ENCODE peak calls at places on chromosomes 6 and 20, in five cellular contexts. F, E, H, G and U are unnamed samples.

GRCh38 chr20:10047427-10047826 is 12.6 kb downstream of the ANKEF1 start:
- DNase-seq in F (peak; percentile 7), E (no peak), H (no peak), G (no peak), U (no peak)

GRCh38 chr6:117906905-117907599 is at the start of gene SLC35F1:
- DNase-seq in F (peak; percentile 3), E (peak; percentile 46), H (no peak), G (no peak), U (no peak)

GRCh38 chr6:88922775-88923548 is 40.5 kb downstream of the RNGTT start:
- DNase-seq in F (no peak), E (no peak), H (no peak), G (no peak), U (peak; percentile 20)

GRCh38 chr6:158818580-158819212 is 472 bp downstream of the EZR start:
- DNase-seq in F (peak; percentile 79), E (peak; percentile 16), H (no peak), G (no peak), U (peak; percentile 76)

GRCh38 chr6:46216879-46217278 is 46.1 kb upstream of the ENPP5 start:
- DNase-seq in F (no peak), E (no peak), H (no peak), G (no peak), U (no peak)

GRCh38 chr20:61810066-61810708 is 255.5 kb downstream of the TAF4 start:
- DNase-seq in F (no peak), E (no peak), H (no peak), G (no peak), U (no peak)

GRCh38 chr6:44641344-44641743 is 253.8 kb downstream of the CDC5L start:
- DNase-seq in F (no peak), E (no peak), H (no peak), G (no peak), U (no peak)

GRCh38 chr20:24001901-24002405 is 13.4 kb upstream of the GGTLC1 start:
- DNase-seq in F (no peak), E (no peak), H (no peak), G (no peak), U (no peak)

GRCh38 chr6:141484726-141485125 is 648.0 kb upstream of the GJE1 start:
- DNase-seq in F (peak; percentile 55), E (no peak), H (peak; percentile 37), G (no peak), U (peak; percentile 75)

GRCh38 chr6:116447052-116447451 is 14.1 kb upstream of the CALHM6 start:
- DNase-seq in F (no peak), E (no peak), H (no peak), G (no peak), U (no peak)

GRCh38 chr6:75489025-75489424 is 4.6 kb downstream of the FILIP1 start:
- DNase-seq in F (no peak), E (no peak), H (no peak), G (no peak), U (no peak)

GRCh38 chr6:2809015-2809414 is 32.6 kb downstream of the SERPINB1 start:
- DNase-seq in F (no peak), E (no peak), H (no peak), G (no peak), U (no peak)

GRCh38 chr20:53865905-53866786 is 204.2 kb downstream of the BCAS1 start:
- DNase-seq in F (peak; percentile 29), E (no peak), H (no peak), G (no peak), U (no peak)

GRCh38 chr20:61572789-61573188 is 320.7 kb downstream of the CDH4 start:
- DNase-seq in F (no peak), E (no peak), H (no peak), G (no peak), U (no peak)

GRCh38 chr6:10659697-10660348 is 34.6 kb downstream of the C6orf52 start:
- DNase-seq in F (no peak), E (no peak), H (no peak), G (no peak), U (no peak)

GRCh38 chr6:170080828-170081368 is 210.0 kb downstream of the DLL1 start:
- DNase-seq in F (no peak), E (no peak), H (no peak), G (no peak), U (no peak)

GRCh38 chr6:147604373-147604772 is 95.9 kb downstream of the SAMD5 start:
- DNase-seq in F (no peak), E (no peak), H (no peak), G (no peak), U (no peak)

GRCh38 chr6:136930528-136930927 is 8.4 kb downstream of the SLC35D3 start:
- DNase-seq in F (no peak), E (no peak), H (no peak), G (no peak), U (no peak)

GRCh38 chr20:18734525-18735189 is 78.9 kb upstream of the SCP2D1 start:
- DNase-seq in F (no peak), E (no peak), H (no peak), G (no peak), U (no peak)

GRCh38 chr6:74041420-74041819 is 345.4 kb downstream of the CD109 start:
- DNase-seq in F (no peak), E (no peak), H (no peak), G (no peak), U (no peak)

GRCh38 chr6:70666726-70667125 is 957 bp upstream of the SMAP1 start:
- DNase-seq in F (no peak), E (no peak), H (no peak), G (no peak), U (no peak)

GRCh38 chr6:31567531-31568370 is 4.3 kb upstream of the LTA start:
- DNase-seq in F (peak; percentile 10), E (no peak), H (no peak), G (no peak), U (no peak)

GRCh38 chr6:37698264-37699137 is 818 bp upstream of the MDGA1 start:
- DNase-seq in F (peak; percentile 57), E (peak; percentile 22), H (no peak), G (no peak), U (no peak)

GRCh38 chr6:3405679-3406078 is 51.2 kb downstream of the SLC22A23 start:
- DNase-seq in F (no peak), E (no peak), H (no peak), G (no peak), U (no peak)

GRCh38 chr20:25044261-25044560 is 13.7 kb downstream of the ACSS1 start:
- DNase-seq in F (no peak), E (no peak), H (no peak), G (no peak), U (no peak)